ENCODE peak calls at places on chromosome 18, in seven cellular contexts. Q, R, O, F, B, T and Y are unnamed samples.

GRCh38 chr18:8379187-8379941 is 229.9 kb upstream of the RAB12 start:
- DNase-seq in R (no peak), T (peak), B (no peak), F (no peak), Q (no peak), O (no peak), Y (no peak)

GRCh38 chr18:22698711-22699110 is 234.4 kb upstream of the RBBP8 start:
- DNase-seq in B (no peak), R (no peak), T (no peak), Q (no peak), F (no peak), O (no peak), Y (no peak)

GRCh38 chr18:50878345-50879301 is at the start of gene ME2:
- DNase-seq in Q (peak), R (peak), B (peak), T (peak), F (peak), O (peak), Y (peak)

GRCh38 chr18:36628435-36629094 is 200.2 kb downstream of the TPGS2 start:
- DNase-seq in B (no peak), F (no peak), R (no peak), Q (no peak), T (no peak), O (no peak), Y (no peak)

GRCh38 chr18:5519448-5520362 is 24.1 kb downstream of the EPB41L3 start:
- DNase-seq in R (no peak), B (no peak), O (no peak), Q (no peak), F (no peak), T (no peak), Y (no peak)

GRCh38 chr18:28684746-28685145 is 507.8 kb upstream of the CDH2 start:
- DNase-seq in Q (no peak), F (no peak), R (no peak), B (no peak), T (no peak), O (no peak), Y (no peak)

GRCh38 chr18:26424428-26425147 is 123.8 kb downstream of the KCTD1 start:
- DNase-seq in B (no peak), O (no peak), T (peak), R (no peak), Q (no peak), F (peak), Y (no peak)

GRCh38 chr18:55575066-55575465 is 12.9 kb downstream of the TCF4 start:
- DNase-seq in B (no peak), F (no peak), O (no peak), T (no peak), R (no peak), Q (no peak), Y (no peak)

GRCh38 chr18:51569153-51569552 is 371.7 kb upstream of the MEX3C start:
- DNase-seq in Q (no peak), F (no peak), B (no peak), O (no peak), T (no peak), R (no peak), Y (no peak)

GRCh38 chr18:63444567-63444966 is 22.3 kb upstream of the VPS4B start:
- DNase-seq in F (no peak), T (no peak), O (no peak), Q (no peak), R (no peak), B (no peak), Y (peak)

GRCh38 chr18:70469916-70470315 is 181.1 kb downstream of the SOCS6 start:
- DNase-seq in T (no peak), R (no peak), F (no peak), O (no peak), Q (no peak), B (no peak), Y (no peak)

GRCh38 chr18:24112874-24113615 is 25.8 kb upstream of the CABYR start:
- DNase-seq in T (no peak), O (no peak), Q (no peak), F (no peak), B (peak), R (no peak), Y (no peak)

GRCh38 chr18:63949068-63949737 is at the start of gene HMSD:
- DNase-seq in R (peak), O (peak), Q (peak), B (peak), T (no peak), F (no peak), Y (peak)

GRCh38 chr18:5424903-5425302 is 118.9 kb downstream of the EPB41L3 start:
- DNase-seq in T (no peak), Q (no peak), F (no peak), R (no peak), O (peak), B (no peak), Y (no peak)

GRCh38 chr18:35049111-35050003 is 8.1 kb downstream of the MAPRE2 start:
- DNase-seq in Q (no peak), F (no peak), O (no peak), R (no peak), T (no peak), B (no peak), Y (no peak)

GRCh38 chr18:24488824-24489493 is 28.5 kb downstream of the HRH4 start:
- DNase-seq in O (peak), B (peak), T (no peak), F (no peak), R (no peak), Q (no peak), Y (peak)

GRCh38 chr18:14999085-14999975 is 251.4 kb downstream of the ANKRD30B start:
- DNase-seq in R (no peak), F (no peak), O (peak), B (no peak), T (no peak), Q (no peak), Y (no peak)

GRCh38 chr18:69528439-69528838 is 127.8 kb downstream of the DOK6 start:
- DNase-seq in R (no peak), B (no peak), T (no peak), Q (no peak), O (no peak), F (no peak), Y (no peak)

GRCh38 chr18:57446322-57446721 is 11.1 kb downstream of the ONECUT2 start:
- DNase-seq in Q (no peak), T (no peak), B (peak), R (no peak), F (no peak), O (peak), Y (peak)

GRCh38 chr18:48442761-48443160 is 33.6 kb upstream of the ZBTB7C start:
- DNase-seq in B (no peak), O (no peak), R (no peak), F (no peak), T (no peak), Q (no peak), Y (no peak)

GRCh38 chr18:63515279-63515678 is 26.9 kb upstream of the SERPINB12 start:
- DNase-seq in Q (no peak), B (no peak), R (no peak), F (no peak), T (no peak), O (no peak), Y (no peak)

GRCh38 chr18:51447351-51447896 is 249.9 kb upstream of the MEX3C start:
- DNase-seq in B (no peak), O (no peak), F (no peak), Q (no peak), T (no peak), R (peak), Y (no peak)

GRCh38 chr18:70491734-70492348 is 203.0 kb downstream of the SOCS6 start:
- DNase-seq in F (no peak), Q (peak), R (no peak), O (peak), T (no peak), B (peak), Y (peak)

GRCh38 chr18:48621815-48622555 is 83.2 kb downstream of the CTIF start:
- DNase-seq in F (no peak), O (no peak), T (no peak), B (no peak), R (no peak), Q (no peak), Y (no peak)

DNA sequence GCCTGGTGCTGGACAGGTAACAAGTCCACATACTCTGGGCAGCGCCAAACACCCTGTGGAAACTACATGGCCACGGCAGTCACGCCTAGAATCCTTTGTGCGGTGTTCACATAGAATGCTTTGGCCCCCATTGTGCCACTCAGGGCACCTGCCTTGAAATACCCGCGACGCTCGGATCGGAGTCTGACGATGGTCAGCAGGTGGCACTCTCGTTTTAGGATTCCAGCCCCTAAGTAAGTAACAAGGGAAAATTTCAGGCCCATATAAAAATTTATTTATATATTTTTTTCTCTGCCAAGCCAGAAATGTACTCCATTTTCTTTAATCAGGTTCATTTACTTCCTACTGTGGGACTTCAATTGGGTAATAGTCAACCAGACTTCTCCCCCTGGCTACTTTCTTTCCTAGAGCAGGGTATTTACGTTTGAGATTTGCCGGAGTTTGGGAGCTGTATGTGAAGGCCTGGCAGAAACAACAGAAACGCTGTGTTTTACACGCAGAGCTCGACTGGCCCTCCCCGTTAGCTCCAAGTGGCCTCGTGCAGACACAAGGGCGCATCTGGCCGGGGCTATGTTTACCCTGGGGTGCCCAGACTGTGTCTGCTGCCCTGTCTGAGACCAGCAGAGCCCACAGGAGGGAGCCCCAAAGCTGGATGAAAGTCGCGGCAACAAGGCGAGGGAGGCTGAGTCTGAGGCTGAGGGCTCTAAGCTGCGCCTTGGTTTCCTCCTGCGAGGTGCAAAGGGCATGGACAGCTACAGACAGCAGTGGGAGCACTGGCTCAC is 41.6 kb downstream of the LRRC30 start:
- DNase-seq in T (no peak), R (peak), Q (no peak), B (peak), O (peak), F (peak), Y (no peak)
- TF ChIP-seq CTCF in T (peak), R (peak), Q (no peak), B (peak), O (peak), F (peak), Y (no peak)

GRCh38 chr18:78032574-78032973 is 782.9 kb downstream of the GALR1 start:
- DNase-seq in O (no peak), R (no peak), T (no peak), Q (no peak), F (no peak), B (no peak), Y (no peak)
- TF ChIP-seq CTCF in O (no peak), R (no peak), T (no peak), Q (no peak), F (no peak), B (no peak), Y (no peak)

DNA sequence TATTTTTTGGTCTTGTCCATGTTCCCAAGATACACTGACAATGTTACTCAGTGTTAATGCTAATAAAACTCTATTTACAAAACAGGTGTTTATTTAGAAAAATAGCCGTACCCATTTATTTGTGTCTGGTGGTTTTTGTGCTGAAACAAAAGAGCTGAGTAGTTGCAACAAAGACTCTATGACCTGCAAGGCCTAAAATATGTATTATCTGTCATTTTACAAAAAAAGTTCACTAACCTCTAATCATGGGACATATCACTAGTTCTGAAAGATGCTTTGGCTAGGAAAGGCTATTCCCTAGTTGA is 59.2 kb upstream of the SLC25A52 start:
- DNase-seq in B (no peak), R (no peak), T (no peak), F (no peak), Q (no peak), O (no peak), Y (no peak)
- TF ChIP-seq CTCF in B (no peak), R (no peak), T (peak), F (no peak), Q (peak), O (peak), Y (no peak)

GRCh38 chr18:74163019-74163656 is 14.8 kb downstream of the TIMM21 start:
- DNase-seq in B (no peak), F (no peak), Q (no peak), T (no peak), R (no peak), O (no peak), Y (peak)
- TF ChIP-seq CTCF in B (no peak), F (no peak), Q (no peak), T (no peak), R (no peak), O (no peak), Y (no peak)

GRCh38 chr18:45456076-45457066 is 158.9 kb upstream of the SLC14A2 start:
- DNase-seq in B (no peak), T (no peak), Q (no peak), R (peak), F (no peak), O (no peak), Y (no peak)
- TF ChIP-seq CTCF in B (no peak), T (no peak), Q (no peak), R (no peak), F (no peak), O (no peak), Y (no peak)

DNA sequence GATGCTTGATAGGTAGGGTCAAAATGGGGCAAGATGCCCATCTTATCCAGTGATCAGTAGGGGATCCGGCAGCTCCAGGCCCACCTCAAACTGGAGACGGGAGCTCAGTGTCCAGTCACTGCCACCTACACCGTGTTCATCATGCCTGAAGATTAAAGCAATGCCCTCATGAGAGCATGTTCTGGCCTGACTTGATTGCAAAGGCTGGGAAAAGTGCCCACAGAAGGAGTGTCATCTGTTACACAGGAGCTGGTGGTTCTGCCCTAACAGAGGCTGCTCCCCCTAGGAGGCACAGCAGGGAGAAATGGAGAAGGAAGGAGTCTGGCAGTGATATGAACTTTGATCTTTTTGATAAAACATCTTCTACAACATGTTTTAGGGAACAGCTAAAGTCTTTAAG is 92.3 kb downstream of the CCBE1 start:
- DNase-seq in R (no peak), T (no peak), B (no peak), O (no peak), Q (no peak), F (no peak), Y (no peak)
- TF ChIP-seq CTCF in R (no peak), T (no peak), B (no peak), O (no peak), Q (no peak), F (no peak), Y (no peak)

GRCh38 chr18:9612215-9612830 is 2.0 kb downstream of the PPP4R1 start:
- DNase-seq in T (no peak), R (no peak), F (no peak), O (no peak), B (peak), Q (peak), Y (peak)
- TF ChIP-seq CTCF in T (peak), R (peak), F (peak), O (no peak), B (peak), Q (peak), Y (peak)

DNA sequence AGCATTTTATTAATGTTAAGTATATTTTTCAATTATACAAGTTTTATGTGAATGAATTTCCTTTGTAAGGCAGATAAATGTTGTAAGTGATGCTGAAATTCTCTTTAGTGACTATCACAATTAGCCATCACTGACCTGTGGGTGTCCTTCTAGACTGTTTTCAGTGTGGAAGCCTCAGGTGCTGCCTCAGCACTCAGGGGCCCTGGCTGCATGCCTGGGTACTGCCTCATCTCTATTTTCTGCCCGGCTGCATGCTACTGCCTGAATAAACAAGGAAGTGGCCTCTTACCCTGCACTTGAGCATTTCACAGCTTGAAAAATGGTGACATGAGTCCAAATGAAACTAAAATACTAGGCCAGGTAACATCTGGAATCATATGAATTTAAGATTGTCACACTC is 787.6 kb upstream of the SALL3 start:
- DNase-seq in Q (no peak), T (no peak), F (no peak), O (no peak), R (no peak), B (no peak), Y (no peak)
- TF ChIP-seq CTCF in Q (no peak), T (no peak), F (no peak), O (no peak), R (peak), B (no peak), Y (no peak)

GRCh38 chr18:11393486-11393885 is 215.9 kb upstream of the SLC35G4 start:
- DNase-seq in O (no peak), Q (no peak), R (peak), F (no peak), T (no peak), B (no peak), Y (no peak)

GRCh38 chr18:11392974-11393373 is 216.4 kb upstream of the SLC35G4 start:
- DNase-seq in Q (no peak), O (no peak), T (no peak), R (no peak), F (no peak), B (no peak), Y (no peak)

DNA sequence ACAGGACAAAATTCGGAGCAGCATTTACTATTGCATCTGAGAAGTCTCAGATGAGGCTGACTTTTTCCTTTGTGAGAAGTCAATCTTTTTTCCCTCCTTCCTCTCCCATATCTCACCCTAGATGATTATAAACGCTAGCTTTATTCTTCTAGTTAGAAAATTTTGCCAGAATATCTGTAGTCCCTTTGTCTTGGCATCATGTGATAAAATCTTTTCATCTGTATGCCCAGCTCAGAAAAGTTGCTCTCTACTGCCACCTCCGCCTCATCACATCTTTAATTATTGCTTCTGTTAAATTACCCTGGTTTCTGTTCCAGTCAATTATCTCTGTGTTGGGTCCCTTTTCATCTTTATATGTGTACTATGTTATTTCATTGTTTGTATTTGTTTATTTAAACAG is 210.8 kb upstream of the SLC35G4 start:
- DNase-seq in F (no peak), T (no peak), Q (no peak), R (no peak), O (no peak), B (no peak), Y (no peak)
- TF ChIP-seq CTCF in F (no peak), T (peak), Q (no peak), R (no peak), O (peak), B (peak), Y (no peak)